ENCODE peak calls at places on chromosomes 7 and 10, in six cellular contexts. U is BJ; P is NCI-H1105 treated with DMSO at 0.1 percent for 48 hours; N is esophagus squamous epithelium; V is dorsolateral prefrontal cortex; A is activated CD4-positive, alpha-beta T cell treated with anti-CD3 and anti-CD28 coated beads, Interleukin-2, amount 50 U/mL, for 48 hours. J is an unnamed sample.

GRCh38 chr10:133419211-133419950 is 5.0 kb downstream of the SPRN start:
- DNase-seq in A (no peak), N (no peak), U (no peak), V (no peak), P (no peak), J (no peak)

GRCh38 chr10:46040004-46040403 is 6.1 kb downstream of the MSMB start:
- DNase-seq in U (no peak), V (no peak), A (no peak), P (no peak), N (no peak), J (no peak)

GRCh38 chr7:100865971-100866720 is 1.0 kb upstream of the TRIP6 start:
- DNase-seq in U (no peak), A (peak), P (peak), V (peak), N (no peak), J (peak)

GRCh38 chr10:121949052-121949451 is 21.2 kb upstream of the ATE1 start:
- DNase-seq in U (no peak), A (no peak), N (no peak), V (no peak), P (no peak), J (no peak)

GRCh38 chr7:134605978-134606923 is 40.4 kb upstream of the BPGM start:
- DNase-seq in U (no peak), N (no peak), V (peak), P (peak), A (peak), J (peak)

GRCh38 chr7:12588259-12588904 is 17.9 kb downstream of the SCIN start:
- DNase-seq in A (no peak), P (no peak), N (no peak), U (no peak), V (no peak), J (no peak)

GRCh38 chr10:53102424-53102823 is 329.8 kb upstream of the MBL2 start:
- DNase-seq in U (no peak), A (no peak), N (no peak), V (no peak), P (no peak), J (no peak)

GRCh38 chr10:63520463-63521388 is 475 bp upstream of the REEP3 start:
- DNase-seq in U (no peak), V (peak), A (peak), N (no peak), P (peak), J (no peak)

GRCh38 chr7:16712916-16713315 is 40.6 kb upstream of the TSPAN13 start:
- DNase-seq in V (no peak), P (no peak), N (no peak), A (peak), U (no peak), J (no peak)

GRCh38 chr10:87619705-87620104 is 40.0 kb upstream of the PAPSS2 start:
- DNase-seq in A (no peak), P (no peak), V (no peak), N (no peak), U (no peak), J (no peak)

GRCh38 chr7:48112431-48113165 is 23.5 kb downstream of the UPP1 start:
- DNase-seq in V (no peak), N (no peak), U (no peak), P (no peak), A (no peak), J (no peak)

GRCh38 chr10:82194419-82194818 is 319.4 kb downstream of the NRG3 start:
- DNase-seq in N (no peak), P (no peak), V (no peak), U (no peak), A (no peak), J (no peak)

GRCh38 chr10:122911889-122912484 is 1.6 kb downstream of the FAM24A start:
- DNase-seq in N (no peak), A (peak), V (no peak), U (no peak), P (no peak), J (no peak)

GRCh38 chr10:5526691-5527331 is 2.0 kb downstream of the CALML3 start:
- DNase-seq in P (no peak), A (no peak), N (no peak), V (no peak), U (no peak), J (no peak)

GRCh38 chr10:86230538-86231180 is 135.9 kb downstream of the GRID1 start:
- DNase-seq in V (no peak), U (no peak), A (no peak), P (no peak), N (no peak), J (no peak)

GRCh38 chr10:81843042-81843441 is 32.0 kb upstream of the NRG3 start:
- DNase-seq in A (no peak), V (no peak), U (no peak), P (no peak), N (no peak), J (no peak)

GRCh38 chr7:2009541-2010001 is 223.2 kb downstream of the MAD1L1 start:
- DNase-seq in N (no peak), U (no peak), P (no peak), V (peak), A (no peak), J (peak)

GRCh38 chr7:917255-918117 is 37.0 kb downstream of the ADAP1 start:
- DNase-seq in P (no peak), U (no peak), N (no peak), V (no peak), A (no peak), J (no peak)